ENCODE peak calls at places on chromosome 16, in eight cellular contexts. U, Z, B, L, O, J, D and H are unnamed samples.

GRCh38 chr16:30958164-30959083 is 870 bp downstream of the SETD1A start:
- DNase-seq in U (no peak), Z (peak), B (no peak), L (peak), O (peak), J (peak), D (peak), H (no peak)

GRCh38 chr16:67177743-67178699 is 5.7 kb downstream of the MATCAP1 start:
- DNase-seq in U (peak), Z (peak), B (no peak), L (peak), O (peak), J (peak), D (no peak), H (no peak)

GRCh38 chr16:81616321-81617020 is 162.6 kb upstream of the PLCG2 start:
- DNase-seq in U (peak), Z (peak), B (peak), L (peak), O (peak), J (peak), D (no peak), H (peak)

GRCh38 chr16:75660321-75660720 is 12.7 kb downstream of the TERF2IP start:
- DNase-seq in U (no peak), Z (no peak), B (no peak), L (no peak), O (no peak), J (no peak), D (no peak), H (no peak)

GRCh38 chr16:78762222-78762621 is 662.8 kb downstream of the WWOX start:
- DNase-seq in U (no peak), Z (no peak), B (no peak), L (no peak), O (peak), J (no peak), D (no peak), H (no peak)

GRCh38 chr16:57091990-57092785 is at the start of gene CPNE2:
- DNase-seq in U (peak), Z (peak), B (no peak), L (peak), O (peak), J (peak), D (peak), H (peak)

GRCh38 chr16:22192261-22193133 is 13.6 kb upstream of the EEF2K start:
- DNase-seq in U (peak), Z (peak), B (peak), L (peak), O (peak), J (peak), D (peak), H (peak)

GRCh38 chr16:73214825-73215481 is 167.0 kb upstream of the ZFHX3 start:
- DNase-seq in U (no peak), Z (no peak), B (no peak), L (peak), O (no peak), J (no peak), D (no peak), H (no peak)

DNA sequence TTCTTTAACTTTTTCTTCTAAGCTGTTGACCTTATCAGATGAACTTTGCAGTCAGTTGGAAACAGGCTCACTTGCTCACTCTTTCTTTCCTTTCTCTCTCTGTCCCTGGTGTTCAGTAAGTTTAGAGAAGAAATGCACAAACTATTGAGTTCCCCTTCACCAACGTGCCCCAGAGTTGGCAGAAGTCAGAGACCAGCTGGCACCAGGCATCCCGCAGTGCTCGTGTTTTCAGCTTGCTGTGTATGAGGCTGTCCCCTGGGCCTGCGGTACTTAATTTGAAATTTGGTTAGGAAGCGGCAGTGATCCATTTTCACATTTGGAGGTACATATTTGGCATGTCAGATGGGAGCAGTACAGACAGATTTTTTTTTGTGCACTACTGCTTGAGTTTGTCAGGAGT is 258.6 kb downstream of the SNX29 start:
- DNase-seq in U (no peak), Z (no peak), B (no peak), L (peak), O (no peak), J (no peak), D (no peak), H (no peak)
- TF ChIP-seq CTCF in U (no peak), Z (no peak), B (no peak), L (no peak), O (no peak), J (no peak), D (no peak), H (no peak)

DNA sequence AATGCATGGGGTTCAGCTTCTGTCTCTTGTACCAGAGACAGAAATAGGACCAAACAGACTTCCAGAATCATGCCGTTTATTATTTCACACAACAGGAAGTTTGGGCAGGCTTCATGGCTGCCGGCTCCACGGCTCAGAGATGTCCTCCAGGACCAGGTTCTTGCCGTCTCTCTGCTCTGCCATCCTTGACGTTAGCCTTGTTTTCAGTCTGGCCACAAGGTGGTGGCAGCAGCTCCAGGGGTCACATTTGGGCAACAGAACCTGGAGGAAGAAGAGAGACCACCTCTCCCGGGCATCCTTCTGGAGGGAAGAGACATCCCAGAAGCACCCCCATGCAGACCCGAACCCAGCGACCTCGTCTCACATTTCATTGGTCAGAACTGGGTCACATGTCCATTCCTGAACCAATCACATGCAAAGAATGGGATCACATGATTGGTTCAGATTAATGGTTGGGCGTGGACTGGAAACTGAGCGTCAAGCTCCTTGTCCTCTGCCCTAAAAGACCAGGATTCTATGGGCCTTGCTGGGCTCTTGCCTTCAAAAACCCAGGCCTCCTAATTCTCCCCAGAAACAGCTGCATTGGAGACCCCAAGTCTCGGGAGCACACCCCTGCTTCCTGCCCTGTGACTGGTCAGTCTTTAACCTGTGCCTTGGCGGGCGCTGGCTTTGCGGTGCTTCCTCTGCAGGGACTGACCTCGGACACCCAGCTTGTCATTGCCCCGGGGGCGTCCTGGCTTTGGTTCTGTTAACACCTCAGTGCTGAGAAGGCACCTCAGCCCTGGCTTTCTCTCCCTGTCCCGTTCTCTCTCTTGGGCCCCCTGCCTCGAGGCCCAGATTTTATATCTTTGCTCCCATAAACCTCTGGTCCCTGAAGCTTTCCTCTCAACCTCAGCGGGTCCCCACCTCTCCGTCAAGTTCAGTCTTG is 63.3 kb downstream of the IRF8 start:
- DNase-seq in U (no peak), Z (no peak), B (no peak), L (no peak), O (no peak), J (no peak), D (no peak), H (no peak)
- TF ChIP-seq CTCF in U (no peak), Z (no peak), B (no peak), L (no peak), O (no peak), J (no peak), D (no peak), H (no peak)

GRCh38 chr16:1330931-1331711 is 2.3 kb upstream of the BAIAP3 start:
- DNase-seq in U (no peak), Z (no peak), B (no peak), L (no peak), O (no peak), J (no peak), D (no peak), H (no peak)
- TF ChIP-seq CTCF in U (no peak), Z (no peak), B (no peak), L (no peak), O (no peak), J (no peak), D (no peak), H (no peak)

GRCh38 chr16:70301121-70301520 is 2.1 kb downstream of the DDX19B start:
- DNase-seq in U (no peak), Z (no peak), B (no peak), L (no peak), O (no peak), J (no peak), D (no peak), H (no peak)

GRCh38 chr16:70294385-70295029 is 4.5 kb upstream of the DDX19B start:
- DNase-seq in U (no peak), Z (no peak), B (no peak), L (no peak), O (no peak), J (peak), D (no peak), H (no peak)

GRCh38 chr16:70295634-70296033 is 3.4 kb upstream of the DDX19B start:
- DNase-seq in U (no peak), Z (no peak), B (no peak), L (no peak), O (no peak), J (no peak), D (no peak), H (no peak)

GRCh38 chr16:70302745-70303144 is 3.8 kb downstream of the DDX19B start:
- DNase-seq in U (no peak), Z (no peak), B (no peak), L (no peak), O (no peak), J (no peak), D (no peak), H (no peak)

DNA sequence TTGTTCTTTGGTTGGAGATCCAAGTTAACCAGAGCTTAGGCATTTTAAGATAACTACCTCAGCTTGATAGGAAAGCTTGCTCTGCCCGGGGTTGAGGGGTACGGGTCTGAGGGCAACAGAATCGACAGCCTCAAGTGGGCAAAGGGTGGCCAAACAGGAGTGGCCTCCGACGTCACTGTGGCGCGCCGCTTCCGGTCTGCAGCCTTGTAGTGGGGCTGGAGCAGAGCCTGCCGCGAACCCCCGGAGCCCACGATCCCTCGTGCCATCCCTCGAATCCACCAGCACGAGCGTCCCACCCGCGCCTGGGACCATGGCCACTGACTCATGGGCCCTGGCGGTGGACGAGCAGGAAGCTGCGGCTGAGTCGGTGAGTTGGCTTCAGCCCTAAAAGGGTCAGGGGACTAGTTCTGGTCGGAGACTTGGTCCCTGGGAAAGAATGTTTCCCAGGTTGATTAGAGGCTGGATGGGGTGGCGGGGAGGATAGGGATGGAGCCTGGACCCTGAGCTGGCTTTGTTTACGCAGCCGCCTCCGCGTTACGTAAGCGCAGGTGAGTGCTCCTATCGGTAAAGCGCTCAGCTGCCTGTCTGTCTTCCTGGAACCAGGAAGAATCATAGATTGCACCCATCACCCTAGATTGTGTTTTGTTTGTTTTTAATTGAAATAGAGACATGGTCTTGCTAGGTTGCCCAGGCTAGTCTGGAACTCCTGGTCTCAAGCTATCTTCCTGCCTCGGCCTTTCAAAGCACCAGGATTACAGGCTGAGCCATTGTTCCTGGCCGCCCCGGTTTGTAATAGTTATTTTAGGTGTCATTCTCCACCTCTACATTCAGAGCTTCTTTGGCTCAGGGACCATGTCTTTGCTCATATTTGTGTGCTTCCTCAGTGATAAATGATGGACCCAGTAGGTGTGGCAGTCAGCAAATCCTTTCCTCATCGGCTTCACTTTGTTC is at the start of gene DDX19B:
- DNase-seq in U (peak), Z (peak), B (peak), L (peak), O (peak), J (peak), D (peak), H (peak)
- TF ChIP-seq CTCF in U (no peak), Z (no peak), B (no peak), L (no peak), O (no peak), J (no peak), D (no peak), H (no peak)

DNA sequence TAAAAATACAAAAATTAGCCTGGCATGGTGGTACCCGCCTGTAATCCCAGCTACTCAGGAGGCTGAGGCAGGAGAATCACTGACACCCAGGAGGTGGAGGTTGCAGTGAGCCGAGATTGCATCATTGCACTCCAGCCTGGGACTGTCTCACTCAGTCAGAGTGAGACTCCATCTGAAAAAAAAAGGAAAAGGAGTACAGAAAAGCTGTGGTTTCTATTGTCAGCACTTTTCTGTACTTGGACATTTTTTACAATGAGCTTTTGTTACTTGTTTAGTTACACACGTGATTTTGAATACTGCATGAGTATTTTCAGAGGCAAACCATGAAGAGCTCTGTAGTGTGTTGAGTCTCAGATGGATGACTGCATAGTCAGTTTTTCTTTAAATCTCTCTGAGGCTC is 26.3 kb downstream of the ZC3H18 start:
- DNase-seq in U (no peak), Z (no peak), B (no peak), L (no peak), O (no peak), J (no peak), D (no peak), H (no peak)
- TF ChIP-seq CTCF in U (no peak), Z (no peak), B (no peak), L (no peak), O (no peak), J (no peak), D (no peak), H (no peak)